ENCODE peak calls at places on chromosomes 16 and 17, in seven cellular contexts. W is heart right ventricle, I is GM06990, B is ovary, R is endothelial cell of umbilical vein, M is H9, E is tibial artery. U is an unnamed sample.

GRCh38 chr17:78925662-78926555 is 722 bp upstream of the TIMP2 start:
- DNase-seq in W (peak; percentile 75), I (no peak), B (peak; percentile 94), R (peak; percentile 85), M (peak; percentile 65), E (peak; percentile 95), U (peak; percentile 81)

GRCh38 chr17:65559802-65560627 is 1.4 kb downstream of the AXIN2 start:
- DNase-seq in W (peak; percentile 46), I (no peak), B (peak; percentile 69), R (peak; percentile 36), M (peak; percentile 74), E (no peak), U (peak; percentile 90)

GRCh38 chr17:71187145-71187878 is 933.5 kb upstream of the SOX9 start:
- DNase-seq in W (no peak), I (no peak), B (no peak), R (no peak), M (no peak), E (no peak), U (no peak)

GRCh38 chr16:27315333-27316037 is 1.7 kb downstream of the IL4R start:
- DNase-seq in W (peak; percentile 36), I (peak; percentile 35), B (peak; percentile 65), R (peak; percentile 89), M (peak; percentile 57), E (peak; percentile 78), U (peak; percentile 73)

GRCh38 chr17:40071720-40072480 is 9.1 kb downstream of the THRA start:
- DNase-seq in W (peak; percentile 76), I (no peak), B (peak; percentile 77), R (peak; percentile 76), M (peak; percentile 28), E (peak; percentile 98), U (peak; percentile 51)

GRCh38 chr17:69485901-69486643 is 71.6 kb downstream of the MAP2K6 start:
- DNase-seq in W (no peak), I (no peak), B (no peak), R (peak; percentile 10), M (no peak), E (no peak), U (no peak)

GRCh38 chr16:89880477-89881367 is 7.3 kb downstream of the TCF25 start:
- DNase-seq in W (no peak), I (no peak), B (no peak), R (no peak), M (no peak), E (no peak), U (no peak)

GRCh38 chr16:67968440-67969285 is at the start of gene SLC12A4:
- DNase-seq in W (peak; percentile 93), I (peak; percentile 91), B (peak; percentile 85), R (peak; percentile 78), M (peak; percentile 93), E (peak; percentile 94), U (peak; percentile 94)

GRCh38 chr17:19384723-19385391 is 2.1 kb downstream of the MFAP4 start:
- DNase-seq in W (peak; percentile 89), I (no peak), B (peak; percentile 94), R (no peak), M (no peak), E (peak; percentile 99), U (no peak)

GRCh38 chr17:50843150-50843905 is 7.9 kb downstream of the WFIKKN2 start:
- DNase-seq in W (no peak), I (no peak), B (no peak), R (no peak), M (peak; percentile 25), E (peak; percentile 62), U (peak; percentile 40)

GRCh38 chr17:15281909-15282308 is 16.8 kb upstream of the PMP22 start:
- DNase-seq in W (no peak), I (no peak), B (no peak), R (peak; percentile 29), M (no peak), E (no peak), U (no peak)

GRCh38 chr17:79947351-79948031 is 88.2 kb downstream of the TBC1D16 start:
- DNase-seq in W (no peak), I (no peak), B (no peak), R (no peak), M (peak; percentile 28), E (peak; percentile 55), U (no peak)

GRCh38 chr17:43822566-43823190 is 10.3 kb downstream of the MPP3 start:
- DNase-seq in W (no peak), I (no peak), B (no peak), R (no peak), M (no peak), E (no peak), U (no peak)

GRCh38 chr16:74691093-74691855 is 9.4 kb downstream of the MLKL start:
- DNase-seq in W (no peak), I (no peak), B (no peak), R (no peak), M (no peak), E (no peak), U (no peak)

GRCh38 chr17:61144876-61145564 is 254.6 kb upstream of the TBX2 start:
- DNase-seq in W (no peak), I (no peak), B (no peak), R (peak; percentile 15), M (no peak), E (no peak), U (no peak)

GRCh38 chr16:79805621-79806020 is 205.1 kb upstream of the MAF start:
- DNase-seq in W (no peak), I (no peak), B (no peak), R (no peak), M (no peak), E (no peak), U (peak; percentile 67)

GRCh38 chr16:81360135-81360534 is 45.4 kb downstream of the GAN start:
- DNase-seq in W (no peak), I (no peak), B (no peak), R (no peak), M (no peak), E (no peak), U (no peak)

GRCh38 chr16:86585821-86586611 is 7.7 kb downstream of the FOXL1 start:
- DNase-seq in W (no peak), I (no peak), B (no peak), R (no peak), M (no peak), E (peak; percentile 80), U (no peak)

GRCh38 chr17:59627770-59628171 is 8.1 kb downstream of the CLTC start:
- DNase-seq in W (no peak), I (peak; percentile 46), B (no peak), R (no peak), M (no peak), E (no peak), U (no peak)

GRCh38 chr17:48110722-48111121 is 3.2 kb downstream of the SNX11 start:
- DNase-seq in W (no peak), I (peak; percentile 45), B (no peak), R (no peak), M (no peak), E (no peak), U (no peak)

GRCh38 chr16:80682435-80683070 is 121.8 kb downstream of the CDYL2 start:
- DNase-seq in W (no peak), I (no peak), B (no peak), R (no peak), M (no peak), E (no peak), U (no peak)

GRCh38 chr17:77709594-77709993 is 248.9 kb upstream of the TNRC6C start:
- DNase-seq in W (no peak), I (no peak), B (no peak), R (no peak), M (peak; percentile 40), E (no peak), U (peak; percentile 39)

GRCh38 chr17:77706938-77707337 is 251.6 kb upstream of the TNRC6C start:
- DNase-seq in W (no peak), I (no peak), B (no peak), R (no peak), M (peak; percentile 11), E (no peak), U (peak; percentile 17)

GRCh38 chr17:77708936-77709335 is 249.6 kb upstream of the TNRC6C start:
- DNase-seq in W (no peak), I (no peak), B (no peak), R (no peak), M (peak; percentile 24), E (no peak), U (peak; percentile 32)

GRCh38 chr17:77708049-77708448 is 250.5 kb upstream of the TNRC6C start:
- DNase-seq in W (no peak), I (no peak), B (no peak), R (no peak), M (peak; percentile 23), E (no peak), U (peak; percentile 16)

DNA sequence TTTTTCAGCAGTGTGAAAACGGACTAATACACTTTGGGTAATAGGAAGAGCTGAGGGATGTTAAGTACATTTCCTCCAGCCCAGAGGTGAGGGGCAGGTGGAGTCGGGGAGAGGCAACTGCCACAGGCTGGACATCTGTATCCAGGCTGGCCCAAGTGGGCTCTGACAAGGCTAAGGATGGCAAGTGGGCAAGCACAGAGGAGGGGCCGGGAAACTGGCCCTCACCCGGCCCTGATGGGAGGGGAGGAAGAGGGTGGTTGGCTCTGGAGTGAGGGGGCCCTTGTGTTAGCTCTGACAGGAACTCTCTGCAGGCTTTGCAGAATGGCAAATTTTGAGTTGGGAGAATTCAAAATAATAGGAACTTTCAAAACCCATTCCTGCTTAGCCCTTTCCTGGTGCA is 251.0 kb upstream of the TNRC6C start:
- DNase-seq in W (no peak), I (no peak), B (no peak), R (no peak), M (peak; percentile 8), E (peak; percentile 35), U (peak; percentile 18)
- TF ChIP-seq CTCF in W (no peak), I (no peak), B (no peak), R (no peak), M (no peak), E (no peak), U (no peak)

GRCh38 chr16:83966153-83966696 is 1.8 kb upstream of the NECAB2 start:
- DNase-seq in W (no peak), I (no peak), B (no peak), R (no peak), M (no peak), E (no peak), U (no peak)
- TF ChIP-seq CTCF in W (no peak), I (no peak), B (no peak), R (no peak), M (no peak), E (no peak), U (no peak)

DNA sequence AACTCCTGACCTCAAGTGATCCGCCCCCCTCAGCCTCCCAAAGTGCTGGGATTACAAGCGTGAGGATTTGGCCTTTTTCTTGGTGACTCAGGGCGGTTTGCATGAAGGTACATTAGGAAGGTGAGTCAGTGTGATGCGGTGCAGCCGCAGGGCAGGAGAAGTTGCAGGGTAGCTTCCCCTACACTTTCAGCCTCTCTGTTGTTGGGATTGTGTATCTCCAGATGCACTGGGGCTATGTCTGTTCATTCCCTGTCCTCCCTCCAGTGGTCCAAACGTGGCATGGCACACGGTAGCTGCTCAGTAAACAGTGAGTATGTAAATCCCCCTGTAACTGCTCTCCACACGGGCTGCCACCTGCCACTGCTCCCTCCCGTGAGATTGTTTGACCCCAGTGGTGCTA is 109.1 kb upstream of the CDC42EP4 start:
- DNase-seq in W (no peak), I (no peak), B (no peak), R (no peak), M (peak; percentile 73), E (no peak), U (peak; percentile 74)
- TF ChIP-seq CTCF in W (no peak), I (peak; percentile 27), B (no peak), R (no peak), M (peak; percentile 53), E (no peak), U (peak; percentile 55)

DNA sequence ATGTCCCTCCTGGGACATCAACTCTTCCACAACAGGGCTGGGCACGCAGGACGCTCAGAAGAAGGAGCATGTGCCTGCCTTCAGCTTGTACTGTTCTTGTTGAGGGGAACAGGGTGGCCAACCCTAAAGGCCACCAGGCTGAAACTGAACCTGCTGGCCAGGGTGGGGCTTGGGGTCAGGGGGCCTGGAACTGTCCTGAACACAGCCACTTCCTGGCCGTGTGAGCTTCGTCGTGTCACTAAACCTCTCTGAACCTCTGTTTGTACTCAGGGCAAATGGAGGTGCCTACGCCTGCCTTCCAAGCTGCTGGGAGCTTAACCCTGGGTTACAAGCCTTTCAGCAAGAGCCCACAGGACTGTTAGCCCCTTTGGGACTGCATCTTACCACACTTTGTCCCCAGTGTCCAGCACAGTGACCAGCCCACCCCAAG is 6.7 kb downstream of the ARHGAP27 start:
- DNase-seq in W (no peak), I (no peak), B (no peak), R (no peak), M (peak; percentile 48), E (no peak), U (no peak)
- TF ChIP-seq CTCF in W (no peak), I (no peak), B (no peak), R (no peak), M (no peak), E (no peak), U (no peak)